ENCODE peak calls at places on chromosomes 4 and X, in six cellular contexts. L, M, Y, T, X and Q are unnamed samples.

GRCh38 chr4:184163813-184164212 is 53.9 kb downstream of the ENPP6 start:
- DNase-seq in Y (no peak), M (peak; percentile 45), T (no peak), L (peak; percentile 55), X (peak; percentile 35), Q (no peak)

GRCh38 chr4:168503652-168504362 is 7.0 kb downstream of the PALLD start:
- DNase-seq in Y (no peak), X (no peak), L (no peak), M (no peak), T (no peak), Q (no peak)

GRCh38 chr4:2141762-2142520 is 82.8 kb downstream of the NAT8L start:
- DNase-seq in L (no peak), Y (no peak), T (peak; percentile 47), M (no peak), X (no peak), Q (peak; percentile 10)

GRCh38 chr4:118398226-118399090 is 45.7 kb upstream of the PRSS12 start:
- DNase-seq in Y (no peak), X (no peak), M (no peak), L (no peak), T (no peak), Q (no peak)

GRCh38 chr4:163624727-163625126 is 130.2 kb downstream of the TMA16 start:
- DNase-seq in L (no peak), Y (no peak), M (no peak), X (no peak), T (no peak), Q (no peak)

GRCh38 chr4:8213121-8213520 is 14.0 kb downstream of the SH3TC1 start:
- DNase-seq in X (no peak), L (no peak), T (no peak), M (no peak), Y (no peak), Q (no peak)

GRCh38 chr4:20288846-20289512 is 37.3 kb downstream of the SLIT2 start:
- DNase-seq in T (no peak), Y (no peak), X (no peak), M (peak; percentile 42), L (no peak), Q (no peak)

GRCh38 chr4:2537011-2537830 is 774 bp downstream of the FAM193A start:
- DNase-seq in Y (peak; percentile 24), M (peak; percentile 14), T (no peak), X (peak; percentile 35), L (peak; percentile 61), Q (peak; percentile 72)

GRCh38 chrX:19630776-19631707 is 115.7 kb upstream of the MAP3K15 start:
- DNase-seq in M (no peak), X (no peak), T (no peak), L (peak; percentile 5), Y (no peak), Q (no peak)

GRCh38 chr4:26410385-26411293 is 79.6 kb downstream of the CCKAR start:
- DNase-seq in X (peak; percentile 54), T (no peak), Y (no peak), L (no peak), M (peak; percentile 36), Q (no peak)

GRCh38 chr4:26127001-26127400 is 193.8 kb upstream of the RBPJ start:
- DNase-seq in L (no peak), M (no peak), Y (no peak), T (no peak), X (no peak), Q (no peak)

GRCh38 chrX:56733459-56734046 is 4.5 kb downstream of the NBDY start:
- DNase-seq in L (peak; percentile 78), X (peak; percentile 68), T (no peak), M (no peak), Y (peak; percentile 6), Q (peak; percentile 44)

GRCh38 chrX:33156152-33156726 is 55.1 kb downstream of the DMD start:
- DNase-seq in L (no peak), X (no peak), T (no peak), M (no peak), Y (no peak), Q (no peak)

GRCh38 chrX:132837126-132837525 is 121.3 kb downstream of the HS6ST2 start:
- DNase-seq in X (no peak), Y (no peak), T (no peak), L (no peak), M (peak; percentile 26), Q (no peak)

GRCh38 chr4:3371038-3371437 is 70.7 kb upstream of the HGFAC start:
- DNase-seq in L (no peak), T (no peak), X (no peak), Y (no peak), M (no peak), Q (no peak)

GRCh38 chr4:182314537-182314936 is 71.3 kb downstream of the TENM3 start:
- DNase-seq in T (no peak), L (no peak), M (no peak), X (no peak), Y (no peak), Q (no peak)

GRCh38 chr4:54663181-54663580 is 5.4 kb downstream of the KIT start:
- DNase-seq in M (no peak), T (no peak), Y (no peak), L (no peak), X (no peak), Q (peak; percentile 3)

GRCh38 chr4:41358626-41359025 is 101.9 kb downstream of the UCHL1 start:
- DNase-seq in M (no peak), T (no peak), Y (no peak), L (no peak), X (peak; percentile 69), Q (no peak)

GRCh38 chrX:139766545-139766983 is 58.6 kb upstream of the MCF2 start:
- DNase-seq in L (no peak), Y (no peak), X (no peak), T (no peak), M (no peak), Q (no peak)

GRCh38 chr4:139950568-139950967 is 203.4 kb downstream of the MAML3 start:
- DNase-seq in T (no peak), L (no peak), M (no peak), X (no peak), Y (no peak), Q (no peak)

GRCh38 chr4:37641352-37641751 is 44.8 kb downstream of the RELL1 start:
- DNase-seq in X (no peak), T (no peak), Y (no peak), M (no peak), L (no peak), Q (no peak)

GRCh38 chr4:156931267-156931666 is 40.3 kb downstream of the PDGFC start:
- DNase-seq in L (no peak), T (no peak), Y (no peak), X (no peak), M (peak; percentile 53), Q (no peak)

GRCh38 chr4:3263053-3263958 is 14.3 kb downstream of the MSANTD1 start:
- DNase-seq in L (no peak), Y (no peak), T (no peak), X (no peak), M (no peak), Q (peak; percentile 47)

GRCh38 chr4:38002451-38003071 is 42.4 kb downstream of the PTTG2 start:
- DNase-seq in L (no peak), M (peak; percentile 11), X (no peak), Y (no peak), T (no peak), Q (no peak)

GRCh38 chrX:134520860-134521390 is 61.0 kb downstream of the HPRT1 start:
- DNase-seq in T (no peak), X (peak; percentile 16), M (peak; percentile 30), L (peak; percentile 8), Y (no peak), Q (no peak)

GRCh38 chr4:161555689-161556660 is 607.8 kb downstream of the FSTL5 start:
- DNase-seq in Y (no peak), L (no peak), X (no peak), M (peak; percentile 2), T (no peak), Q (no peak)

GRCh38 chr4:107034091-107034698 is 1.9 kb downstream of the DKK2 start:
- DNase-seq in X (peak; percentile 10), Y (no peak), M (peak; percentile 1), L (no peak), T (peak; percentile 21), Q (peak; percentile 71)

GRCh38 chrX:148555101-148555500 is 54.7 kb downstream of the AFF2 start:
- DNase-seq in T (no peak), Y (no peak), X (no peak), M (no peak), L (no peak), Q (no peak)

GRCh38 chrX:110847334-110847733 is 51.7 kb upstream of the CHRDL1 start:
- DNase-seq in Y (no peak), L (no peak), M (peak; percentile 29), T (no peak), X (peak; percentile 29), Q (no peak)

GRCh38 chrX:56978172-56978571 is 17.2 kb downstream of the SPIN3 start:
- DNase-seq in T (no peak), M (peak; percentile 30), L (peak; percentile 11), Y (peak; percentile 7), X (peak; percentile 41), Q (no peak)

GRCh38 chrX:38347136-38347535 is 5.3 kb upstream of the OTC start:
- DNase-seq in M (no peak), Y (no peak), X (peak; percentile 20), L (no peak), T (no peak), Q (no peak)

GRCh38 chr4:157245351-157245750 is 24.8 kb downstream of the GRIA2 start:
- DNase-seq in L (no peak), X (no peak), T (no peak), Y (no peak), M (no peak), Q (no peak)

GRCh38 chrX:1035206-1035605 is 177.2 kb downstream of the CRLF2 start:
- DNase-seq in X (no peak), T (no peak), M (no peak), Y (no peak), L (no peak), Q (no peak)

GRCh38 chr4:3346146-3346545 is 53.3 kb downstream of the RGS12 start:
- DNase-seq in T (no peak), M (peak; percentile 77), X (peak; percentile 73), Y (no peak), L (no peak), Q (no peak)

GRCh38 chr4:79141530-79141929 is 184.3 kb downstream of the NAA11 start:
- DNase-seq in M (no peak), X (peak; percentile 12), L (no peak), Y (no peak), T (no peak), Q (peak; percentile 9)

GRCh38 chr4:136873555-136873954 is 658.7 kb downstream of the PCDH18 start:
- DNase-seq in X (no peak), T (no peak), Y (no peak), L (no peak), M (no peak), Q (no peak)

GRCh38 chr4:142845293-142846070 is 619 bp downstream of the INPP4B start:
- DNase-seq in T (peak; percentile 40), L (peak; percentile 32), Y (no peak), M (no peak), X (no peak), Q (peak; percentile 67)

GRCh38 chr4:20954541-20954940 is 254.3 kb downstream of the PACRGL start:
- DNase-seq in M (no peak), Y (no peak), X (no peak), T (no peak), L (no peak), Q (no peak)

GRCh38 chr4:48710446-48711209 is 69.5 kb downstream of the FRYL start:
- DNase-seq in L (no peak), Y (no peak), X (no peak), M (no peak), T (no peak), Q (no peak)

GRCh38 chr4:915041-915474 is 17.1 kb downstream of the GAK start:
- DNase-seq in Y (no peak), L (no peak), T (no peak), M (no peak), X (no peak), Q (no peak)